ENCODE peak calls at places on chromosomes 6 and 20, in four cellular contexts. M is upper lobe of left lung, X is uterus, Q is aorta. C is an unnamed sample. For H3K4me1, the result is how much of the 10 kb centered on the place peaks cover.

GRCh38 chr6:142845624-142846458 is 99.1 kb downstream of the HIVEP2 start:
- DNase-seq in Q (peak), X (peak), M (peak), C (peak)

GRCh38 chr6:127518710-127519468 is at the start of gene MTCL3:
- DNase-seq in Q (no peak), M (no peak), X (no peak), C (peak)

GRCh38 chr6:2945069-2945452 is 26.3 kb downstream of the SERPINB6 start:
- DNase-seq in X (no peak), Q (no peak), M (no peak), C (peak)

GRCh38 chr6:30394139-30394538 is 49.2 kb downstream of the RPP21 start:
- DNase-seq in Q (no peak), M (no peak), X (no peak), C (no peak)

GRCh38 chr6:148508401-148509151 is 165.9 kb downstream of the SASH1 start:
- DNase-seq in Q (no peak), M (no peak), X (no peak), C (no peak)

GRCh38 chr6:18147160-18147559 is 7.7 kb downstream of the TPMT start:
- DNase-seq in M (no peak), X (no peak), Q (no peak), C (no peak)

GRCh38 chr6:27293436-27294152 is 18.5 kb downstream of the POM121L2 start:
- DNase-seq in Q (no peak), X (no peak), M (no peak), C (no peak)

GRCh38 chr6:57017069-57017468 is 29.4 kb upstream of the KIAA1586 start:
- DNase-seq in M (no peak), Q (no peak), X (no peak), C (no peak)

GRCh38 chr6:15324427-15324985 is 78.6 kb downstream of the JARID2 start:
- DNase-seq in X (no peak), Q (no peak), M (no peak), C (no peak)

GRCh38 chr6:165717732-165718465 is 54.9 kb upstream of the PDE10A start:
- DNase-seq in Q (no peak), X (no peak), M (no peak), C (no peak)

GRCh38 chr6:45704056-45704790 is 311.4 kb downstream of the CLIC5 start:
- DNase-seq in X (no peak), M (no peak), Q (no peak), C (no peak)

GRCh38 chr6:42293579-42293978 is 75.9 kb upstream of the MRPS10 start:
- DNase-seq in M (no peak), X (no peak), Q (no peak), C (no peak)

GRCh38 chr6:11043961-11044711 is at the start of gene ELOVL2:
- DNase-seq in X (no peak), M (no peak), Q (peak), C (peak)

GRCh38 chr20:56835829-56836228 is 206.7 kb downstream of the TFAP2C start:
- DNase-seq in X (no peak), M (no peak), Q (no peak), C (no peak)

GRCh38 chr20:63837475-63837874 is 6.4 kb upstream of the ZBTB46 start:
- DNase-seq in X (no peak), Q (no peak), M (no peak), C (no peak)

GRCh38 chr20:39897781-39898466 is 791.1 kb downstream of the MAFB start:
- DNase-seq in X (no peak), Q (no peak), M (no peak), C (no peak)

GRCh38 chr20:62702886-62703852 is 5.5 kb upstream of the NTSR1 start:
- DNase-seq in Q (no peak), M (no peak), X (no peak), C (peak)

GRCh38 chr20:41140226-41141133 is 3.1 kb downstream of the PLCG1 start:
- DNase-seq in X (no peak), M (no peak), Q (peak), C (no peak)

GRCh38 chr20:57395111-57395959 is 4.1 kb downstream of the RBM38 start:
- DNase-seq in X (peak), Q (peak), M (no peak), C (peak)

GRCh38 chr20:58716476-58717277 is 24.1 kb downstream of the NPEPL1 start:
- DNase-seq in Q (peak), X (peak), M (no peak), C (peak)

GRCh38 chr6:5202941-5203340 is 57.8 kb downstream of the LYRM4 start:
- DNase-seq in Q (no peak), M (no peak), X (no peak), C (no peak)
- H3K4me1 ChIP-seq in Q (under half), M (under half), X (under half), C (under half)

GRCh38 chr6:37495199-37495913 is 4.3 kb downstream of the CCDC167 start:
- DNase-seq in X (no peak), Q (peak), M (no peak), C (no peak)
- H3K4me1 ChIP-seq in X (under half), Q (under half), M (under half), C (under half)

GRCh38 chr6:509676-510075 is 118.1 kb downstream of the IRF4 start:
- DNase-seq in Q (no peak), X (no peak), M (no peak), C (no peak)
- H3K4me1 ChIP-seq in Q (under half), X (under half), M (under half), C (under half)

GRCh38 chr6:37209461-37210205 is 39.7 kb downstream of the PIM1 start:
- DNase-seq in M (no peak), X (no peak), Q (no peak), C (no peak)
- H3K4me1 ChIP-seq in M (under half), X (under half), Q (under half), C (under half)

C was measured in right cardiac atrium.